ENCODE peak calls at places on chromosomes 13 and 19, in nine cellular contexts. H is HepG2, R is OCI-LY7, C is neuronal stem cell, S is IMR-90, P is H9, Z is PC-3, U is GM23338, K is PC-9. W is an unnamed sample. For H3K4me1, the result is how much of the 10 kb centered on the place peaks cover.

GRCh38 chr13:94346261-94347019 is 133.0 kb downstream of the DCT start:
- DNase-seq in H (no peak), R (no peak), C (no peak), S (no peak), P (no peak), Z (no peak), U (no peak), K (no peak), W (no peak)

GRCh38 chr13:95463516-95463915 is 89.0 kb upstream of the CLDN10 start:
- DNase-seq in H (no peak), R (no peak), C (no peak), S (no peak), P (no peak), Z (no peak), U (no peak), K (no peak), W (no peak)

GRCh38 chr19:42197375-42197817 is 20.1 kb downstream of the DEDD2 start:
- DNase-seq in H (no peak), R (no peak), C (no peak), S (no peak), P (peak), Z (no peak), U (peak), K (peak), W (no peak)

GRCh38 chr19:54162241-54162805 is 2.8 kb upstream of the LENG1 start:
- DNase-seq in H (no peak), R (peak), C (no peak), S (peak), P (peak), Z (peak), U (peak), K (peak), W (peak)

GRCh38 chr19:681029-681626 is 4.9 kb downstream of the FSTL3 start:
- DNase-seq in H (no peak), R (peak), C (no peak), S (no peak), P (no peak), Z (peak), U (peak), K (no peak), W (no peak)

GRCh38 chr19:13060233-13060963 is 42.3 kb downstream of the LYL1 start:
- DNase-seq in H (peak), R (no peak), C (no peak), S (no peak), P (no peak), Z (no peak), U (no peak), K (no peak), W (no peak)

GRCh38 chr13:47798906-47799305 is 202.2 kb downstream of the SUCLA2 start:
- DNase-seq in H (peak), R (no peak), C (no peak), S (peak), P (no peak), Z (peak), U (peak), K (no peak), W (peak)

GRCh38 chr19:39817888-39818561 is 15.9 kb downstream of the DYRK1B start:
- DNase-seq in H (no peak), R (no peak), C (no peak), S (no peak), P (no peak), Z (no peak), U (no peak), K (no peak), W (no peak)

GRCh38 chr19:49441210-49441959 is at the start of gene SLC17A7:
- DNase-seq in H (no peak), R (peak), C (peak), S (no peak), P (peak), Z (peak), U (peak), K (no peak), W (peak)

GRCh38 chr19:1122972-1123363 is 19.2 kb downstream of the GPX4 start:
- DNase-seq in H (peak), R (peak), C (peak), S (peak), P (peak), Z (peak), U (peak), K (peak), W (peak)

GRCh38 chr19:10808937-10809655 is 26.9 kb downstream of the TMED1 start:
- DNase-seq in H (no peak), R (no peak), C (no peak), S (peak), P (no peak), Z (peak), U (no peak), K (peak), W (no peak)

GRCh38 chr19:18119243-18120105 is 21.9 kb downstream of the MAST3 start:
- DNase-seq in H (no peak), R (peak), C (no peak), S (no peak), P (no peak), Z (no peak), U (peak), K (no peak), W (peak)

GRCh38 chr19:28208745-28209144 is 1004.2 kb downstream of the UQCRFS1 start:
- DNase-seq in H (no peak), R (no peak), C (no peak), S (no peak), P (peak), Z (no peak), U (peak), K (no peak), W (no peak)

GRCh38 chr13:112182251-112182650 is 115.3 kb downstream of the SOX1 start:
- DNase-seq in H (no peak), R (no peak), C (no peak), S (no peak), P (no peak), Z (no peak), U (no peak), K (no peak), W (no peak)

GRCh38 chr13:33070713-33071112 is 54.5 kb downstream of the KL start:
- DNase-seq in H (no peak), R (no peak), C (no peak), S (peak), P (no peak), Z (peak), U (no peak), K (no peak), W (no peak)

GRCh38 chr13:80047406-80047805 is 293.5 kb downstream of the SPRY2 start:
- DNase-seq in H (no peak), R (no peak), C (no peak), S (peak), P (no peak), Z (peak), U (no peak), K (no peak), W (no peak)

GRCh38 chr13:71540098-71540497 is 326.9 kb downstream of the DACH1 start:
- DNase-seq in H (no peak), R (no peak), C (no peak), S (no peak), P (no peak), Z (no peak), U (no peak), K (no peak), W (no peak)

GRCh38 chr19:43820098-43820860 is 6.8 kb upstream of the ZNF283 start:
- DNase-seq in H (no peak), R (no peak), C (no peak), S (peak), P (peak), Z (no peak), U (peak), K (no peak), W (no peak)

GRCh38 chr19:2618611-2619010 is 83.9 kb downstream of the GNG7 start:
- DNase-seq in H (no peak), R (peak), C (no peak), S (peak), P (no peak), Z (peak), U (no peak), K (peak), W (peak)

GRCh38 chr13:47548294-47548825 is 452.7 kb downstream of the SUCLA2 start:
- DNase-seq in H (no peak), R (no peak), C (no peak), S (no peak), P (no peak), Z (no peak), U (no peak), K (no peak), W (no peak)

GRCh38 chr13:36706755-36707154 is 32.9 kb downstream of the SERTM1 start:
- DNase-seq in H (no peak), R (no peak), C (no peak), S (peak), P (no peak), Z (no peak), U (no peak), K (no peak), W (no peak)

GRCh38 chr19:3113100-3114017 is 19.2 kb downstream of the GNA11 start:
- DNase-seq in H (no peak), R (no peak), C (no peak), S (no peak), P (no peak), Z (no peak), U (no peak), K (no peak), W (no peak)

GRCh38 chr19:2308114-2308556 is at the start of gene LINGO3:
- DNase-seq in H (no peak), R (no peak), C (no peak), S (no peak), P (no peak), Z (no peak), U (no peak), K (no peak), W (no peak)

GRCh38 chr19:38793186-38793585 is 4.2 kb downstream of the LGALS7B start:
- DNase-seq in H (no peak), R (no peak), C (no peak), S (peak), P (no peak), Z (peak), U (no peak), K (peak), W (no peak)

GRCh38 chr19:1725100-1726064 is 27.9 kb upstream of the ONECUT3 start:
- DNase-seq in H (peak), R (no peak), C (peak), S (peak), P (peak), Z (peak), U (peak), K (no peak), W (no peak)

GRCh38 chr13:42312817-42313431 is 41.0 kb downstream of the AKAP11 start:
- DNase-seq in H (no peak), R (no peak), C (no peak), S (no peak), P (no peak), Z (peak), U (no peak), K (no peak), W (no peak)

GRCh38 chr13:46354143-46355087 is 32.6 kb downstream of the RUBCNL start:
- DNase-seq in H (peak), R (no peak), C (no peak), S (peak), P (no peak), Z (peak), U (no peak), K (peak), W (no peak)

GRCh38 chr19:14354445-14354844 is 26.8 kb upstream of the ADGRE5 start:
- DNase-seq in H (no peak), R (peak), C (no peak), S (no peak), P (no peak), Z (peak), U (no peak), K (no peak), W (peak)

GRCh38 chr13:76879211-76879875 is 6.9 kb downstream of the KCTD12 start:
- DNase-seq in H (no peak), R (no peak), C (no peak), S (peak), P (no peak), Z (peak), U (no peak), K (no peak), W (peak)

GRCh38 chr19:16446108-16447014 is 25.4 kb downstream of the EPS15L1 start:
- DNase-seq in H (no peak), R (peak), C (no peak), S (peak), P (no peak), Z (no peak), U (no peak), K (no peak), W (peak)

GRCh38 chr19:16444273-16444597 is 27.5 kb downstream of the EPS15L1 start:
- DNase-seq in H (no peak), R (peak), C (no peak), S (no peak), P (no peak), Z (no peak), U (no peak), K (no peak), W (peak)

GRCh38 chr19:16445238-16446107 is 26.3 kb downstream of the EPS15L1 start:
- DNase-seq in H (peak), R (peak), C (no peak), S (peak), P (no peak), Z (peak), U (no peak), K (no peak), W (peak)

GRCh38 chr19:16441661-16442071 is 30.1 kb downstream of the EPS15L1 start:
- DNase-seq in H (no peak), R (peak), C (peak), S (no peak), P (peak), Z (peak), U (peak), K (peak), W (peak)

GRCh38 chr19:16442386-16443276 is 29.1 kb downstream of the EPS15L1 start:
- DNase-seq in H (no peak), R (no peak), C (no peak), S (no peak), P (no peak), Z (no peak), U (no peak), K (no peak), W (peak)
- H3K4me1 ChIP-seq in H (under half), R (half or more), C (under half), S (under half), P (under half), Z (under half), U (under half), K (under half), W (half or more)

GRCh38 chr19:5632657-5633056 is 9.8 kb downstream of the SAFB start:
- DNase-seq in H (no peak), R (no peak), C (no peak), S (no peak), P (no peak), Z (no peak), U (no peak), K (no peak), W (no peak)

GRCh38 chr19:5628470-5628869 is 5.6 kb downstream of the SAFB start:
- DNase-seq in H (no peak), R (no peak), C (no peak), S (peak), P (no peak), Z (no peak), U (no peak), K (no peak), W (no peak)

GRCh38 chr19:5632241-5632612 is 9.3 kb downstream of the SAFB start:
- DNase-seq in H (no peak), R (no peak), C (no peak), S (no peak), P (no peak), Z (no peak), U (no peak), K (no peak), W (no peak)

GRCh38 chr19:5628919-5629481 is 6.1 kb downstream of the SAFB start:
- DNase-seq in H (no peak), R (peak), C (no peak), S (no peak), P (no peak), Z (no peak), U (no peak), K (no peak), W (no peak)

DNA sequence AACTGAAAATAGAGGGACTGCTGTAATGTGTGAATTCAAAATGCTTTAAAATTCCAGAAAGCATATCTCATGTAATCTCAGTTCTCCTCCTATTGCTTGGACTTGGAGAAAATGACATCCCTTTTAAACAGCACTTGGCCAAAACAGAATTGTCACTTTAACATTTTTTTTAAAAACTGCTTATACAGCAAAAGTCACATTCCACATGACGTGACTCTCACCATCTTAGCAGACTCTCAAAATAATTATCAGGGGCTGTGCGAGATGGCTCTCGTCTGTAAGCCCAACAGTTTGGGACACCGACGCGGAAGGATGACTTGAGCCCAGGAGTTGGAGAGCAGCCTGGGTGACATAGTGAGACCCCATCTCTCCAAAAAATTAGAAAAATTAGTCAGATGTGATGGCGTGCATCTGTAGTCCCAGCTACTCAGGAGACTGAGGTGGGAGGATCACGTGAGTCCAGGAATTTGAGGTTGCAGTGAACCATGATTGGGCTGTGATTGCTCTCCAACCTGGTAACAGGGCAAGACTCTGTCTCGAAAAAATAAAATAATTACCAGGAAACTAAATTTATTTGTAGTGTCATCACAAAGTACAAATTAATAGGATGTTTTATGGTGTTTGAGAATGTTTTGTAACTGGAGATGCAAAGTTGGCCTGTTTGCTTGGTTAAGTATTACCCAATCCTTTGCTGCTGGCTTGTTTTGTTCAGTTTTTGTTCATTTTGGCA is 8.8 kb downstream of the SAFB start:
- DNase-seq in H (no peak), R (no peak), C (no peak), S (no peak), P (no peak), Z (no peak), U (no peak), K (no peak), W (no peak)
- H3K4me2 ChIP-seq in H (no peak), R (no peak), C (no peak), S (peak), P (no peak), Z (no peak), U (no peak), K (no peak), W (no peak)

GRCh38 chr19:45136507-45137178 is 24.1 kb downstream of the NKPD1 start:
- DNase-seq in H (no peak), R (peak), C (no peak), S (no peak), P (no peak), Z (no peak), U (no peak), K (no peak), W (peak)
- H3K4me1 ChIP-seq in H (under half), R (half or more), C (under half), S (under half), P (under half), Z (under half), U (under half), K (under half), W (half or more)

GRCh38 chr19:46610413-46610775 is 9.3 kb downstream of the CALM3 start:
- DNase-seq in H (no peak), R (no peak), C (no peak), S (no peak), P (no peak), Z (no peak), U (no peak), K (no peak), W (no peak)

GRCh38 chr19:46610851-46611770 is 10.0 kb downstream of the CALM3 start:
- DNase-seq in H (no peak), R (peak), C (no peak), S (peak), P (no peak), Z (no peak), U (no peak), K (no peak), W (peak)

GRCh38 chr19:46609511-46610412 is 8.6 kb downstream of the CALM3 start:
- DNase-seq in H (no peak), R (no peak), C (no peak), S (no peak), P (no peak), Z (no peak), U (no peak), K (no peak), W (no peak)

GRCh38 chr19:46613525-46613924 is 11.4 kb downstream of the PTGIR start:
- DNase-seq in H (no peak), R (no peak), C (no peak), S (no peak), P (no peak), Z (no peak), U (no peak), K (no peak), W (no peak)

GRCh38 chr19:46611791-46612190 is 10.7 kb downstream of the CALM3 start:
- DNase-seq in H (no peak), R (no peak), C (no peak), S (no peak), P (no peak), Z (no peak), U (no peak), K (no peak), W (no peak)
- H3K4me2 ChIP-seq in H (no peak), R (peak), C (no peak), S (no peak), P (no peak), Z (no peak), U (no peak), K (no peak), W (no peak)

DNA sequence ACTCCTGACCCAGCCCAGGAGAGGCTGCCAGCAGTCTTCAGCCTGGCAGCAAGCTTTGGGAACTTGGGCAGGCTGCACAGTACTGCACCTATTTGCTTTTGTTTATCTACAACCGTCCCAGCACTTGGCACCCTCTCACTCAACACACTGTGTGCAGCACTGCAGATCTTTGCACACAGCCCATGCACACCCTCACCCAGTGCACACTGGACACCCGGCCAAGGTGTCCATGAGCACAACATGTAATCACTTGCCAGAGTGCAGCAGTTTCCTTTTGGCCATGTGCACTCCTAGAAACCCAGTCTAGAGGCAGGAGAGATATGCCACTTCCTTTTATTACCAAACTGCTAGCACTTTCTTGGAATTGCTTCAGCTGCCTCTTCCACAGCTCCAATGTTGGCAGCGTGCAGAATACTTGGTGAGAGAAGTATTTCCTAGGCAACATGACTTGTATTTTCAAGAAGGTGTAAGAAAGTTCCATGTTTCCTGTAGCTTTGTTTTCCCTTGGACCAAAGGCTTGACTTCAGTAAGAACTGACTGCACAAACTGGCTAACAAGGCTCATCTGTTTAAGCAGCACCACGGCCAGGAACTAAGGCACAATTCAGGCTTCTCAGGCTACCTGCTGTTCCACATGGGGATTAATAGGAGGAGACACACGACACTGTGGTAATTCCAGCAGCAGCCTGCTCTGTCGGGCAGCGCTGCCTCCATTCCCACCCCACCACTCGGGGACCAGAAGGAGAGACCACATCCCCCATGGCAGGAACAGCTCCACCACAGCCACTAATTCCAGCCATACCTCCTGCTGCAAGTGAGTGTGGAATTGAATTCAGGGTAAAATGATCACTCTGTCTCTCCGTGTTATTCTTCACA is 15.3 kb downstream of the ATP7B start:
- DNase-seq in H (no peak), R (no peak), C (no peak), S (no peak), P (no peak), Z (no peak), U (peak), K (no peak), W (no peak)
- H3K4me1 ChIP-seq in H (half or more), R (under half), C (under half), S (under half), P (under half), Z (under half), U (under half), K (under half), W (under half)

GRCh38 chr19:35996777-35997176 is 1.8 kb downstream of the SDHAF1 start:
- DNase-seq in H (no peak), R (no peak), C (no peak), S (no peak), P (no peak), Z (no peak), U (no peak), K (no peak), W (no peak)
- H3K4me2 ChIP-seq in H (peak), R (peak), C (no peak), S (no peak), P (no peak), Z (peak), U (peak), K (peak), W (peak)

GRCh38 chr19:4375620-4376228 is 24.6 kb downstream of the SH3GL1 start:
- DNase-seq in H (peak), R (peak), C (no peak), S (peak), P (no peak), Z (peak), U (peak), K (no peak), W (peak)
- H3K4me1 ChIP-seq in H (under half), R (half or more), C (under half), S (half or more), P (under half), Z (half or more), U (under half), K (half or more), W (half or more)

GRCh38 chr19:8143041-8143440 is 6.4 kb downstream of the FBN3 start:
- DNase-seq in H (no peak), R (no peak), C (no peak), S (no peak), P (no peak), Z (no peak), U (no peak), K (no peak), W (no peak)
- H3K4me2 ChIP-seq in H (peak), R (no peak), C (peak), S (no peak), P (no peak), Z (no peak), U (no peak), K (no peak), W (no peak)